ENCODE peak calls at places on chromosomes 16 and 17, in five cellular contexts. M is colonic mucosa, N is ovary, Y is thoracic aorta, F is dorsolateral prefrontal cortex. W is an unnamed sample.

GRCh38 chr17:63804328-63804727 is 22.9 kb upstream of the PSMC5 start:
- DNase-seq in F (no peak), M (no peak), N (no peak), Y (no peak), W (no peak)

GRCh38 chr17:50542795-50543774 is 3.9 kb upstream of the SPATA20 start:
- DNase-seq in Y (no peak), N (no peak), M (peak; percentile 89), F (no peak), W (no peak)

GRCh38 chr17:79658811-79659207 is 48.0 kb upstream of the RBFOX3 start:
- DNase-seq in F (no peak), M (no peak), Y (no peak), N (no peak), W (no peak)

GRCh38 chr17:76008630-76009425 is 8.2 kb downstream of the CDK3 start:
- DNase-seq in N (no peak), Y (no peak), M (no peak), F (no peak), W (no peak)

GRCh38 chr17:52157161-52157560 is 1.4 kb downstream of the CA10 start:
- DNase-seq in Y (no peak), N (no peak), F (peak; percentile 28), M (no peak), W (no peak)

GRCh38 chr17:34739386-34739785 is 160.0 kb downstream of the TMEM132E start:
- DNase-seq in M (no peak), Y (no peak), F (no peak), N (no peak), W (no peak)

GRCh38 chr17:67842648-67843047 is 17.3 kb downstream of the BPTF start:
- DNase-seq in N (no peak), M (no peak), F (no peak), Y (no peak), W (no peak)

GRCh38 chr16:11405331-11406176 is 60.3 kb downstream of the RMI2 start:
- DNase-seq in M (peak; percentile 46), N (no peak), F (no peak), Y (no peak), W (no peak)

GRCh38 chr17:55783684-55784245 is 32.9 kb downstream of the PCTP start:
- DNase-seq in M (peak; percentile 46), N (peak; percentile 38), F (no peak), Y (no peak), W (peak; percentile 74)

GRCh38 chr17:79632432-79632735 is 21.5 kb upstream of the RBFOX3 start:
- DNase-seq in M (no peak), Y (no peak), F (peak; percentile 10), N (peak; percentile 4), W (peak; percentile 9)

GRCh38 chr16:70789231-70789926 is 11.6 kb downstream of the VAC14 start:
- DNase-seq in Y (no peak), F (no peak), N (peak; percentile 90), M (peak; percentile 40), W (peak; percentile 80)

GRCh38 chr16:81403601-81404391 is 40.8 kb upstream of the CMIP start:
- DNase-seq in Y (peak; percentile 46), N (peak; percentile 86), M (peak; percentile 89), F (peak; percentile 74), W (peak; percentile 82)

GRCh38 chr17:66466933-66467367 is 164.5 kb downstream of the PRKCA start:
- DNase-seq in Y (no peak), N (peak; percentile 50), F (no peak), M (no peak), W (no peak)

GRCh38 chr17:69812240-69812837 is 262.7 kb upstream of the KCNJ16 start:
- DNase-seq in N (no peak), Y (no peak), F (no peak), M (no peak), W (no peak)

GRCh38 chr17:77892469-77893143 is 65.9 kb upstream of the TNRC6C start:
- DNase-seq in N (no peak), Y (no peak), M (no peak), F (peak; percentile 26), W (peak; percentile 45)

GRCh38 chr17:5619088-5619740 is 34.9 kb upstream of the NLRP1 start:
- DNase-seq in N (no peak), M (no peak), F (no peak), Y (no peak), W (no peak)

GRCh38 chr17:75783069-75783783 is 1.4 kb upstream of the UNK start:
- DNase-seq in Y (no peak), N (no peak), F (no peak), M (no peak), W (no peak)

GRCh38 chr17:59838196-59838911 is 54.4 kb downstream of the TUBD1 start:
- DNase-seq in N (peak; percentile 25), Y (no peak), M (peak; percentile 47), F (no peak), W (no peak)

GRCh38 chr17:73231841-73232586 is 29.7 kb downstream of the CPSF4L start:
- DNase-seq in M (peak; percentile 98), N (peak; percentile 95), Y (peak; percentile 87), F (peak; percentile 96), W (peak; percentile 98)

GRCh38 chr16:27785307-27785678 is 235.3 kb downstream of the KATNIP start:
- DNase-seq in N (no peak), M (no peak), Y (no peak), F (no peak), W (no peak)

GRCh38 chr17:12193336-12193735 is 172.7 kb downstream of the MAP2K4 start:
- DNase-seq in M (no peak), F (no peak), N (no peak), Y (no peak), W (no peak)

GRCh38 chr16:86924537-86924936 is 346.2 kb downstream of the FOXL1 start:
- DNase-seq in M (no peak), N (no peak), F (no peak), Y (no peak), W (no peak)

GRCh38 chr16:1701216-1701878 is 4.6 kb upstream of the MAPK8IP3 start:
- DNase-seq in F (no peak), Y (no peak), M (no peak), N (no peak), W (no peak)

GRCh38 chr16:49663081-49664057 is 192.5 kb downstream of the ZNF423 start:
- DNase-seq in F (no peak), M (peak; percentile 34), Y (peak; percentile 14), N (peak; percentile 48), W (peak; percentile 84)

GRCh38 chr16:31536804-31537361 is 9.2 kb downstream of the AHSP start:
- DNase-seq in F (no peak), Y (no peak), N (no peak), M (no peak), W (no peak)

GRCh38 chr17:49995055-49995738 is at the start of gene DLX3:
- DNase-seq in F (no peak), Y (peak; percentile 42), M (peak; percentile 75), N (peak; percentile 72), W (peak; percentile 90)

GRCh38 chr17:49984283-49984682 is 10.7 kb downstream of the DLX3 start:
- DNase-seq in N (no peak), F (no peak), Y (no peak), M (no peak), W (no peak)

GRCh38 chr17:17177186-17177585 is 28.9 kb downstream of the PLD6 start:
- DNase-seq in M (no peak), F (no peak), Y (no peak), N (no peak), W (no peak)

GRCh38 chr17:28324272-28324745 is 5.3 kb downstream of the TMEM97 start:
- DNase-seq in F (no peak), N (no peak), M (no peak), Y (no peak), W (no peak)

GRCh38 chr16:83720981-83721380 is 86.8 kb upstream of the HSBP1 start:
- DNase-seq in Y (no peak), N (no peak), M (no peak), F (no peak), W (no peak)

GRCh38 chr17:71801301-71801700 is 319.5 kb upstream of the SOX9 start:
- DNase-seq in F (no peak), N (no peak), M (no peak), Y (no peak), W (no peak)

GRCh38 chr17:42670199-42670924 is 6.4 kb downstream of the PLEKHH3 start:
- DNase-seq in Y (no peak), F (no peak), N (no peak), M (no peak), W (peak; percentile 68)

DNA sequence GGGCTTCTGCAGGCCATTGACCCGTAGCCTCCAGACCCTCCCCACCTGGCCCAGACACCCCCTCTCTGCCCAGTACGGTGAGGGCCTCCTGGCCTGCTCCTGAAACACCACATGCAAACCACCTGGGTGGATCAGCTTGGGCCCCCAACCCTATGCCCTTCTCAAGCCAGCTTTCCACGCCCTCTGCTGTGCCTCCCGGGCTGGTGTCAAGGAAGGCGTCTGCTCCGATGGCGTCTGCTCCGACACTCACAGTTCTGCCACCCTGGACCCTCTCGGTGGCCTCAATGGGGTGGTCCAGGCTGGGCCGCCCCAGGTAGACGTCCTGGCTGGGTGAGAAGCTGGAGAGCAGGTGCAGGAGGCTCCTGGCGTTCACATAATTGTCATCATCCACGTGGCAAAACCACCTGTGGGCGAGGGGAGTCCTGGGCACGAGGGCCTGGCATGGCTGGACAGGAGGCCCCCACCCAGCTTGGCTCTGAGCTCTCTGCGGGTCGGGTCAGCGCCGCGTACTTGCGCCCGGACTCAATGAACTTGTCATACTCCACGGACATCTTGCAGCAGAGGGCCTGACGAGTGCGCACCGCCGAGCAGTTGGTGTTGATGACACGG is 1.4 kb downstream of the RFNG start:
- DNase-seq in F (no peak), Y (no peak), N (no peak), M (no peak), W (peak; percentile 51)
- H3K27ac ChIP-seq in F (no peak overlapping the region), Y (no peak overlapping the region), N (no peak overlapping the region), M (no peak overlapping the region), W (no peak overlapping the region)

GRCh38 chr17:39666601-39667261 is 1.5 kb upstream of the PNMT start:
- DNase-seq in M (no peak), F (peak; percentile 58), N (no peak), Y (peak; percentile 53), W (peak; percentile 78)
- H3K4me3 ChIP-seq in M (no peak overlapping the region), F (no peak overlapping the region), N (no peak overlapping the region), Y (peak overlapping the region; percentile 69), W (peak overlapping the region; percentile 25)

GRCh38 chr16:51035110-51035498 is 116.0 kb downstream of the SALL1 start:
- DNase-seq in Y (no peak), N (no peak), M (no peak), F (no peak), W (no peak)

GRCh38 chr16:51035711-51036110 is 115.4 kb downstream of the SALL1 start:
- DNase-seq in F (no peak), N (no peak), Y (no peak), M (no peak), W (no peak)

GRCh38 chr16:51031598-51031997 is 119.5 kb downstream of the SALL1 start:
- DNase-seq in F (no peak), Y (no peak), N (no peak), M (no peak), W (no peak)

GRCh38 chr16:51039638-51040331 is 111.3 kb downstream of the SALL1 start:
- DNase-seq in M (no peak), F (no peak), N (no peak), Y (no peak), W (no peak)

GRCh38 chr16:51034481-51035109 is 116.5 kb downstream of the SALL1 start:
- DNase-seq in Y (no peak), N (no peak), M (no peak), F (peak; percentile 81), W (no peak)
- H3K27ac ChIP-seq in Y (no peak overlapping the region), N (no peak overlapping the region), M (no peak overlapping the region), F (no peak overlapping the region), W (no peak overlapping the region)

DNA sequence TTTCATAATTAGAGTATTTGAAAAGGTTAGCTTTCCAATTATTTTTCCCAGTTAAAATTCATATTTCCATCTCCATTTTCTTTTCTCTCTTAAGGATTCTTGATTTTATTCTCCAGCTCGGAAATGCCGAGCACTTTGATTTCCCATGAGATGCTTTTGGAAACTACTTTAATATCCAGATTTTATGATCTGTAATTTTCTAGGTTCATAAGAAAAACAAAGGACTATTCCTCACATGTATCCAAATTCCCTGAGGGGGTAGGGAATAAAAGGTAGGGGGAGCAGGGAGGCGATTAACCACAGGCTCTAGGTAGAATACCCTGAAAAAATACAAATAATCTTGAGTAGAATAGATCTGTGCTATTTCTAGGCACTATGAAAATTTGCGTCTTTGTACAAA is 938 bp downstream of the RNF43 start:
- DNase-seq in N (no peak), Y (no peak), F (no peak), M (no peak), W (no peak)
- H3K4me3 ChIP-seq in N (no peak overlapping the region), Y (no peak overlapping the region), F (no peak overlapping the region), M (peak overlapping the region; percentile 36), W (peak overlapping the region; percentile 36)

W was measured in right cardiac atrium.